ENCODE peak calls at places on chromosome 5, in ten cellular contexts. P is pancreas, N is gastrocnemius medialis, L is ovary, S is fibroblast of lung, E is dorsolateral prefrontal cortex, A is esophagus muscularis mucosa, U is Karpas-422, B is uterus, G is aorta. I is an unnamed sample.

GRCh38 chr5:134659456-134659855 is 10.9 kb downstream of the SEC24A start:
- DNase-seq in G (no peak), P (no peak), A (no peak), E (no peak), L (no peak), U (no peak), B (no peak), S (no peak), N (no peak), I (no peak)

GRCh38 chr5:27855491-27855890 is 817.1 kb upstream of the CDH9 start:
- DNase-seq in G (no peak), A (no peak), P (no peak), S (no peak), E (no peak), U (no peak), L (no peak), N (no peak), B (no peak), I (no peak)

GRCh38 chr5:149256451-149256850 is 15.2 kb upstream of the AFAP1L1 start:
- DNase-seq in P (no peak), U (no peak), G (no peak), S (no peak), A (no peak), B (no peak), N (no peak), L (no peak), E (no peak), I (no peak)

GRCh38 chr5:167964529-167964928 is 326.9 kb upstream of the WWC1 start:
- DNase-seq in L (no peak), U (peak; percentile 46), E (no peak), S (no peak), A (no peak), B (no peak), N (no peak), P (no peak), G (no peak), I (no peak)

GRCh38 chr5:674630-675011 is 18.5 kb downstream of the TPPP start:
- DNase-seq in S (no peak), L (no peak), E (peak; percentile 59), N (no peak), G (no peak), P (no peak), U (peak; percentile 49), B (no peak), A (no peak), I (peak; percentile 24)

GRCh38 chr5:54601832-54602231 is 84.3 kb downstream of the SNX18 start:
- DNase-seq in S (no peak), A (no peak), B (no peak), E (no peak), U (no peak), G (no peak), L (no peak), N (no peak), P (no peak), I (no peak)

GRCh38 chr5:90932052-90932699 is 373.6 kb downstream of the ADGRV1 start:
- DNase-seq in N (peak; percentile 11), G (no peak), U (peak; percentile 59), L (no peak), S (peak; percentile 78), B (peak; percentile 55), P (peak; percentile 34), A (no peak), E (no peak), I (peak; percentile 20)

GRCh38 chr5:177355868-177356168 is 1.9 kb upstream of the RGS14 start:
- DNase-seq in A (no peak), L (no peak), S (no peak), E (no peak), B (no peak), P (no peak), G (no peak), N (no peak), U (no peak), I (no peak)

GRCh38 chr5:129670944-129671343 is 77.0 kb upstream of the MINAR2 start:
- DNase-seq in G (no peak), S (peak; percentile 77), N (no peak), B (no peak), A (no peak), P (no peak), U (no peak), E (no peak), L (no peak), I (no peak)

GRCh38 chr5:168211245-168211644 is 80.2 kb upstream of the WWC1 start:
- DNase-seq in L (no peak), N (no peak), E (no peak), G (no peak), S (no peak), U (no peak), A (no peak), P (no peak), B (no peak), I (no peak)

GRCh38 chr5:159104058-159104651 is 4.4 kb upstream of the EBF1 start:
- DNase-seq in U (peak; percentile 41), P (no peak), B (peak; percentile 47), E (no peak), A (no peak), L (peak; percentile 63), N (no peak), G (peak; percentile 78), S (peak; percentile 62), I (no peak)

GRCh38 chr5:124905756-124906155 is 159.3 kb upstream of the ZNF608 start:
- DNase-seq in U (no peak), S (no peak), E (no peak), L (no peak), P (no peak), A (no peak), G (no peak), N (no peak), B (no peak), I (no peak)
- H3K27ac ChIP-seq in U (no peak overlapping the region), S (no peak overlapping the region), E (peak overlapping the region; percentile 95), L (no peak overlapping the region), P (peak overlapping the region; percentile 83), A (no peak overlapping the region), G (no peak overlapping the region), N (peak overlapping the region; percentile 87), B (peak overlapping the region; percentile 81), I (peak overlapping the region; percentile 91)

GRCh38 chr5:128228506-128228905 is 144.9 kb downstream of the SLC12A2 start:
- DNase-seq in U (no peak), G (no peak), L (no peak), N (no peak), S (peak; percentile 87), A (no peak), E (no peak), B (no peak), P (no peak), I (no peak)

GRCh38 chr5:128225245-128226030 is 141.9 kb downstream of the SLC12A2 start:
- DNase-seq in B (no peak), G (no peak), L (no peak), U (no peak), N (no peak), A (no peak), P (no peak), E (no peak), S (no peak), I (no peak)

GRCh38 chr5:128224336-128224735 is 140.8 kb downstream of the SLC12A2 start:
- DNase-seq in S (peak; percentile 28), A (no peak), L (no peak), P (no peak), E (no peak), B (no peak), U (no peak), N (no peak), G (no peak), I (no peak)

GRCh38 chr5:128227984-128228383 is 144.4 kb downstream of the SLC12A2 start:
- DNase-seq in U (no peak), E (no peak), B (peak; percentile 27), S (peak; percentile 87), L (no peak), G (no peak), A (no peak), N (no peak), P (no peak), I (no peak)
- H3K27ac ChIP-seq in U (no peak overlapping the region), E (no peak overlapping the region), B (no peak overlapping the region), S (peak overlapping the region; percentile 20), L (no peak overlapping the region), G (no peak overlapping the region), A (no peak overlapping the region), N (no peak overlapping the region), P (no peak overlapping the region), I (no peak overlapping the region)

GRCh38 chr5:96765043-96765442 is 42.7 kb downstream of the ERAP1 start:
- DNase-seq in B (no peak), U (no peak), S (no peak), L (no peak), G (no peak), A (no peak), P (no peak), N (no peak), E (no peak), I (no peak)
- H3K27ac ChIP-seq in B (no peak overlapping the region), U (no peak overlapping the region), S (no peak overlapping the region), L (no peak overlapping the region), G (no peak overlapping the region), A (no peak overlapping the region), P (no peak overlapping the region), N (no peak overlapping the region), E (no peak overlapping the region), I (no peak overlapping the region)

DNA sequence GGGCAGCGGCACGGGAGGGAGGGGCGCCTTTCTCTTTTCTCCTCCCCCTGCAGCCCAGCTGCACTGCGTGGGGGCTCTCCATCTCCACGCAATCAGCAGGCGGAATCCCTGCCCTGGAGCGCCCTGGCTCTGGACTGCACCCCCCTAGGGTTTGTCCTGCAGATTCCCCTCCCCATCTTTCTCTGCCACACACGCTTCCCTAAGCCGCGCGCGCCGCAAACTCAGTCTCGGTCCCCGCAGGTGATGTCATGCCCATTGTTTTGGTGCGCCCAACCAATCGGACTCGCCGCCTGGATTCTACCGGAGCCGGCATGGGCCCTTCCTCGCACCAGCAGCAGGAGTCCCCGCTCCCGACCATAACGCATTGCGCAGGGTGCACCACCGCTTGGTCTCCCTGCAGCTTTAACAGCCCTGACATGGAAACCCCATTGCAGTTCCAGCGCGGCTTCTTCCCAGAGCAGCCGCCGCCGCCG is at the start of gene KCNN2:
- DNase-seq in E (peak; percentile 94), S (peak; percentile 93), P (peak; percentile 92), L (peak; percentile 80), G (peak; percentile 85), A (no peak), N (peak; percentile 47), B (peak; percentile 85), U (no peak), I (peak; percentile 89)
- H3K27ac ChIP-seq in E (peak within 1 kb of the TSS; percentile 58), S (no peak within 1 kb of the TSS), P (peak within 1 kb of the TSS; percentile 70), L (no peak within 1 kb of the TSS), G (no peak within 1 kb of the TSS), A (peak within 1 kb of the TSS; percentile 74), N (peak within 1 kb of the TSS; percentile 40), B (peak within 1 kb of the TSS; percentile 72), U (no peak within 1 kb of the TSS), I (peak within 1 kb of the TSS; percentile 10)